ENCODE peak calls at places on chromosomes 6 and 20, in eight cellular contexts. One of them, this sample, is unnamed.

GRCh38 chr20:22544462-22544861 is 39.9 kb downstream of the FOXA2 start:
- DNase-seq in endothelial cell: no peak
- DNase-seq in body of pancreas: no peak
- DNase-seq in HCT116: no peak
- DNase-seq in WTC11: no peak
- DNase-seq in fibroblast of the aortic adventitia: no peak
- DNase-seq in cardiac muscle cell: no peak
- DNase-seq in MM.1S: no peak
- DNase-seq in this sample: no peak

GRCh38 chr20:22408521-22409402 is 175.6 kb downstream of the FOXA2 start:
- DNase-seq in WTC11: no peak
- DNase-seq in cardiac muscle cell: no peak
- DNase-seq in MM.1S: no peak
- DNase-seq in fibroblast of the aortic adventitia: no peak
- DNase-seq in body of pancreas: no peak
- DNase-seq in HCT116: no peak
- DNase-seq in endothelial cell: no peak
- DNase-seq in this sample: no peak

GRCh38 chr6:106511274-106512047 is 117.8 kb downstream of the RTN4IP1 start:
- DNase-seq in fibroblast of the aortic adventitia: peak; percentile 63
- DNase-seq in cardiac muscle cell: peak; percentile 53
- DNase-seq in HCT116: no peak
- DNase-seq in body of pancreas: peak; percentile 41
- DNase-seq in MM.1S: no peak
- DNase-seq in WTC11: peak; percentile 50
- DNase-seq in endothelial cell: peak; percentile 30
- DNase-seq in this sample: peak; percentile 46

GRCh38 chr6:105850636-105851035 is 235.5 kb upstream of the PRDM1 start:
- DNase-seq in HCT116: no peak
- DNase-seq in cardiac muscle cell: no peak
- DNase-seq in body of pancreas: no peak
- DNase-seq in fibroblast of the aortic adventitia: no peak
- DNase-seq in WTC11: no peak
- DNase-seq in MM.1S: no peak
- DNase-seq in endothelial cell: no peak
- DNase-seq in this sample: no peak

GRCh38 chr6:106823732-106824351 is 150.7 kb downstream of the CD24 start:
- DNase-seq in endothelial cell: no peak
- DNase-seq in fibroblast of the aortic adventitia: no peak
- DNase-seq in WTC11: peak; percentile 75
- DNase-seq in HCT116: no peak
- DNase-seq in body of pancreas: peak; percentile 73
- DNase-seq in cardiac muscle cell: no peak
- DNase-seq in MM.1S: no peak
- DNase-seq in this sample: peak; percentile 28

GRCh38 chr6:33860706-33861474 is 57.1 kb upstream of the MLN start:
- DNase-seq in body of pancreas: no peak
- DNase-seq in MM.1S: peak; percentile 88
- DNase-seq in WTC11: no peak
- DNase-seq in HCT116: no peak
- DNase-seq in cardiac muscle cell: peak; percentile 37
- DNase-seq in endothelial cell: peak; percentile 30
- DNase-seq in fibroblast of the aortic adventitia: peak; percentile 54
- DNase-seq in this sample: no peak

GRCh38 chr6:23175391-23175790 is 606.0 kb downstream of the HDGFL1 start:
- DNase-seq in cardiac muscle cell: peak; percentile 53
- DNase-seq in WTC11: no peak
- DNase-seq in fibroblast of the aortic adventitia: no peak
- DNase-seq in endothelial cell: no peak
- DNase-seq in MM.1S: no peak
- DNase-seq in HCT116: no peak
- DNase-seq in body of pancreas: no peak
- DNase-seq in this sample: no peak

GRCh38 chr6:39821739-39822532 is 29.8 kb downstream of the DAAM2 start:
- DNase-seq in endothelial cell: no peak
- DNase-seq in HCT116: no peak
- DNase-seq in body of pancreas: no peak
- DNase-seq in MM.1S: no peak
- DNase-seq in fibroblast of the aortic adventitia: peak; percentile 7
- DNase-seq in WTC11: no peak
- DNase-seq in cardiac muscle cell: peak; percentile 65
- DNase-seq in this sample: no peak

GRCh38 chr6:118869894-118870665 is 23.9 kb upstream of the ASF1A start:
- DNase-seq in cardiac muscle cell: peak; percentile 69
- DNase-seq in WTC11: no peak
- DNase-seq in MM.1S: no peak
- DNase-seq in HCT116: no peak
- DNase-seq in fibroblast of the aortic adventitia: peak; percentile 55
- DNase-seq in endothelial cell: no peak
- DNase-seq in body of pancreas: no peak
- DNase-seq in this sample: no peak

GRCh38 chr6:23563329-23563728 is 562.7 kb upstream of the NRSN1 start:
- DNase-seq in fibroblast of the aortic adventitia: no peak
- DNase-seq in endothelial cell: no peak
- DNase-seq in body of pancreas: no peak
- DNase-seq in MM.1S: no peak
- DNase-seq in cardiac muscle cell: no peak
- DNase-seq in HCT116: no peak
- DNase-seq in WTC11: no peak
- DNase-seq in this sample: no peak

GRCh38 chr6:6546318-6547110 is 42.0 kb upstream of the LY86 start:
- DNase-seq in cardiac muscle cell: peak; percentile 41
- DNase-seq in fibroblast of the aortic adventitia: peak; percentile 4
- DNase-seq in MM.1S: peak; percentile 51
- DNase-seq in WTC11: peak; percentile 62
- DNase-seq in HCT116: no peak
- DNase-seq in body of pancreas: peak; percentile 60
- DNase-seq in endothelial cell: peak; percentile 49
- DNase-seq in this sample: peak; percentile 32

GRCh38 chr6:126797981-126798380 is 320.5 kb upstream of the RSPO3 start:
- DNase-seq in cardiac muscle cell: peak; percentile 15
- DNase-seq in MM.1S: no peak
- DNase-seq in WTC11: no peak
- DNase-seq in fibroblast of the aortic adventitia: peak; percentile 26
- DNase-seq in body of pancreas: no peak
- DNase-seq in HCT116: no peak
- DNase-seq in endothelial cell: no peak
- DNase-seq in this sample: no peak

GRCh38 chr20:57570145-57570850 is 9.4 kb downstream of the PCK1 start:
- DNase-seq in WTC11: no peak
- DNase-seq in cardiac muscle cell: no peak
- DNase-seq in fibroblast of the aortic adventitia: no peak
- DNase-seq in HCT116: no peak
- DNase-seq in MM.1S: no peak
- DNase-seq in endothelial cell: no peak
- DNase-seq in body of pancreas: no peak
- DNase-seq in this sample: no peak

GRCh38 chr6:958531-958930 is 265.6 kb upstream of the EXOC2 start:
- DNase-seq in WTC11: no peak
- DNase-seq in fibroblast of the aortic adventitia: peak; percentile 68
- DNase-seq in HCT116: no peak
- DNase-seq in MM.1S: no peak
- DNase-seq in endothelial cell: no peak
- DNase-seq in cardiac muscle cell: no peak
- DNase-seq in body of pancreas: no peak
- DNase-seq in this sample: no peak

GRCh38 chr20:5890773-5891441 is 59.4 kb downstream of the TRMT6 start:
- DNase-seq in MM.1S: no peak
- DNase-seq in cardiac muscle cell: no peak
- DNase-seq in fibroblast of the aortic adventitia: no peak
- DNase-seq in HCT116: no peak
- DNase-seq in body of pancreas: no peak
- DNase-seq in WTC11: no peak
- DNase-seq in endothelial cell: no peak
- DNase-seq in this sample: no peak

GRCh38 chr6:114282268-114282667 is 60.6 kb downstream of the HS3ST5 start:
- DNase-seq in endothelial cell: no peak
- DNase-seq in cardiac muscle cell: no peak
- DNase-seq in HCT116: no peak
- DNase-seq in MM.1S: no peak
- DNase-seq in fibroblast of the aortic adventitia: no peak
- DNase-seq in WTC11: no peak
- DNase-seq in body of pancreas: no peak
- DNase-seq in this sample: no peak

GRCh38 chr6:56667336-56667735 is 24.6 kb upstream of the DST start:
- DNase-seq in MM.1S: no peak
- DNase-seq in endothelial cell: no peak
- DNase-seq in body of pancreas: no peak
- DNase-seq in fibroblast of the aortic adventitia: no peak
- DNase-seq in cardiac muscle cell: no peak
- DNase-seq in WTC11: no peak
- DNase-seq in HCT116: no peak
- DNase-seq in this sample: no peak

GRCh38 chr6:106692112-106692822 is 62.9 kb downstream of the QRSL1 start:
- DNase-seq in cardiac muscle cell: peak; percentile 7
- DNase-seq in MM.1S: no peak
- DNase-seq in HCT116: no peak
- DNase-seq in endothelial cell: no peak
- DNase-seq in WTC11: peak; percentile 50
- DNase-seq in fibroblast of the aortic adventitia: peak; percentile 71
- DNase-seq in body of pancreas: peak; percentile 88
- DNase-seq in this sample: peak; percentile 69

GRCh38 chr6:7139835-7140470 is 32.2 kb downstream of the RREB1 start:
- DNase-seq in HCT116: no peak
- DNase-seq in endothelial cell: no peak
- DNase-seq in cardiac muscle cell: no peak
- DNase-seq in fibroblast of the aortic adventitia: no peak
- DNase-seq in body of pancreas: no peak
- DNase-seq in WTC11: no peak
- DNase-seq in MM.1S: no peak
- DNase-seq in this sample: no peak

GRCh38 chr6:87714093-87714809 is 12.2 kb upstream of the AKIRIN2 start:
- DNase-seq in body of pancreas: no peak
- DNase-seq in WTC11: no peak
- DNase-seq in MM.1S: no peak
- DNase-seq in fibroblast of the aortic adventitia: peak; percentile 79
- DNase-seq in cardiac muscle cell: peak; percentile 68
- DNase-seq in HCT116: no peak
- DNase-seq in endothelial cell: no peak
- DNase-seq in this sample: no peak

GRCh38 chr20:9287826-9288225 is 218.9 kb downstream of the PLCB4 start:
- DNase-seq in HCT116: no peak
- DNase-seq in WTC11: no peak
- DNase-seq in endothelial cell: no peak
- DNase-seq in MM.1S: no peak
- DNase-seq in cardiac muscle cell: no peak
- DNase-seq in body of pancreas: peak; percentile 22
- DNase-seq in fibroblast of the aortic adventitia: no peak
- DNase-seq in this sample: peak; percentile 38

GRCh38 chr20:25042531-25043498 is 15.1 kb downstream of the ACSS1 start:
- DNase-seq in WTC11: no peak
- DNase-seq in MM.1S: no peak
- DNase-seq in body of pancreas: peak; percentile 45
- DNase-seq in HCT116: no peak
- DNase-seq in endothelial cell: peak; percentile 46
- DNase-seq in fibroblast of the aortic adventitia: no peak
- DNase-seq in cardiac muscle cell: no peak
- DNase-seq in this sample: no peak

DNA sequence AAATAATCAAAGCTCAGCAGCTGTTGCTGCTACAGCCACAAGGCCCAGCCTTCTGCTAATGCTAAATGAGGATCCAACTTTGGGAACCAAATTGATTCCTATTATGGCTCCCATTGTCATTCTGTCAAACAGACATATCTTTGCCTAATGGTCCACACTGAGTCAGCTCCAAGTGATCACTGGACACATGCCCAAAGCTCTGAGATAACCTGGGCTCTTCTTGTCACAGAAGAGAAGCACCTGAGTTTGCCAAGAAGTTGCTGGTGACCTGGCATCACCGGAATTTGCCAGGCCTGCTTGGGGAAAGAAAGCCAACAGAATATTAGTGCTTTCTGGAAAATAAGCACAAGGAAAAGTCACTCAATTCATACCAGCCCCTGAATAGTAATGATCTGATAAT is 5.8 kb downstream of the TNFRSF21 start:
- DNase-seq in cardiac muscle cell: no peak
- DNase-seq in MM.1S: no peak
- DNase-seq in fibroblast of the aortic adventitia: no peak
- DNase-seq in HCT116: no peak
- DNase-seq in endothelial cell: no peak
- DNase-seq in body of pancreas: no peak
- DNase-seq in WTC11: no peak
- DNase-seq in this sample: no peak
- TF ChIP-seq CTCF in cardiac muscle cell: no peak
- TF ChIP-seq CTCF in MM.1S: no peak
- TF ChIP-seq CTCF in fibroblast of the aortic adventitia: no peak
- TF ChIP-seq CTCF in HCT116: no peak
- TF ChIP-seq CTCF in endothelial cell: no peak
- TF ChIP-seq CTCF in body of pancreas: no peak
- TF ChIP-seq CTCF in WTC11: no peak
- TF ChIP-seq CTCF in this sample: no peak

DNA sequence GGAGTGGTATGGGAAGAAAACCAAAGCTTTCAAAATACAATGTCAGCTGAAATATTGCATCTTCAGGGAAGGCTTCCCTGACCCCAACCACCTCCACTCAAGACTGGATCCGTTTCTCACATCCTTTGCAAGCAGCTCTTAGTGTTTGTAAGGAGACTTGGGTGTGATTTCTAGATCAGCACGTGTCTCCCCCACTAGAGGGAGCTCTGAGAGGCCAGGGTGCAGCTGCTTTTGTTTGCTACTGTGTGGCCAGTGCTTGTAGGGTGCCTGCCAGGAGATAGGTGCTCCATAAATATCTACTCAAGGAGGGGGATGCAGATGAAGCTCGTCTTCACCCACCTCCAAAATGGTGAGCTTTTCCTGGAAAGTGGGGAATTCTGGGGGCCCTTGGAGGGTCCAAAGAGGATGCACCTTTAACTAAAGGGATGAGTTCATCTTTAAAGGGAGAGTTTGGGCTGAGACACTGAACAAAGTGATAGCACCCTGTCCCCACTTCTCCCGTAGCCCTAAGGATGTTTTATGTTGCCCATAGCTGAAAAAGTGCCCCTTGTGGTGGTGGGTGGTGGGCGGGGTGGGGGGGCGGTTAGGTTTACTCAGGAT is 52.6 kb upstream of the MAFB start:
- DNase-seq in MM.1S: peak; percentile 57
- DNase-seq in body of pancreas: peak; percentile 41
- DNase-seq in endothelial cell: peak; percentile 61
- DNase-seq in WTC11: peak; percentile 66
- DNase-seq in cardiac muscle cell: peak; percentile 66
- DNase-seq in fibroblast of the aortic adventitia: peak; percentile 44
- DNase-seq in HCT116: peak; percentile 56
- DNase-seq in this sample: peak; percentile 73
- TF ChIP-seq CTCF in MM.1S: peak; percentile 84
- TF ChIP-seq CTCF in body of pancreas: peak; percentile 45
- TF ChIP-seq CTCF in endothelial cell: peak; percentile 54
- TF ChIP-seq CTCF in WTC11: peak; percentile 46
- TF ChIP-seq CTCF in cardiac muscle cell: peak; percentile 84
- TF ChIP-seq CTCF in fibroblast of the aortic adventitia: peak; percentile 62
- TF ChIP-seq CTCF in HCT116: peak; percentile 90
- TF ChIP-seq CTCF in this sample: peak; percentile 65

GRCh38 chr20:59985864-59986263 is 27.6 kb downstream of the CDH26 start:
- DNase-seq in fibroblast of the aortic adventitia: no peak
- DNase-seq in endothelial cell: no peak
- DNase-seq in HCT116: no peak
- DNase-seq in cardiac muscle cell: no peak
- DNase-seq in WTC11: no peak
- DNase-seq in body of pancreas: no peak
- DNase-seq in MM.1S: no peak
- DNase-seq in this sample: peak; percentile 44
- TF ChIP-seq CTCF in fibroblast of the aortic adventitia: no peak
- TF ChIP-seq CTCF in endothelial cell: no peak
- TF ChIP-seq CTCF in HCT116: peak; percentile 65
- TF ChIP-seq CTCF in cardiac muscle cell: no peak
- TF ChIP-seq CTCF in WTC11: no peak
- TF ChIP-seq CTCF in body of pancreas: no peak
- TF ChIP-seq CTCF in MM.1S: no peak
- TF ChIP-seq CTCF in this sample: peak; percentile 39

GRCh38 chr6:54992789-54993188 is 146.2 kb downstream of the FAM83B start:
- DNase-seq in fibroblast of the aortic adventitia: peak; percentile 39
- DNase-seq in HCT116: no peak
- DNase-seq in endothelial cell: no peak
- DNase-seq in cardiac muscle cell: peak; percentile 24
- DNase-seq in body of pancreas: peak; percentile 36
- DNase-seq in MM.1S: peak; percentile 61
- DNase-seq in WTC11: peak; percentile 29
- DNase-seq in this sample: no peak
- TF ChIP-seq CTCF in fibroblast of the aortic adventitia: peak; percentile 52
- TF ChIP-seq CTCF in HCT116: peak; percentile 45
- TF ChIP-seq CTCF in endothelial cell: peak; percentile 63
- TF ChIP-seq CTCF in cardiac muscle cell: peak; percentile 31
- TF ChIP-seq CTCF in body of pancreas: peak; percentile 51
- TF ChIP-seq CTCF in MM.1S: peak; percentile 78
- TF ChIP-seq CTCF in WTC11: peak; percentile 50
- TF ChIP-seq CTCF in this sample: peak; percentile 55

This sample was measured in Calu3.